ENCODE peak calls at places on chromosomes 3 and 15, in four cellular contexts. K is H1, G is HepG2, L is A549. H is an unnamed sample.

GRCh38 chr3:15557511-15557946 is 36.0 kb upstream of the COLQ start:
- DNase-seq in K (no peak), G (peak; percentile 75), L (peak; percentile 81), H (peak; percentile 93)

GRCh38 chr3:142224482-142225072 is 808 bp downstream of the GK5 start:
- DNase-seq in K (no peak), G (no peak), L (no peak), H (no peak)

GRCh38 chr3:151630938-151631417 is 102.7 kb upstream of the AADACL2 start:
- DNase-seq in K (no peak), G (peak; percentile 62), L (no peak), H (no peak)

GRCh38 chr15:89835190-89835564 is 20.5 kb upstream of the ANPEP start:
- DNase-seq in K (no peak), G (no peak), L (no peak), H (no peak)

GRCh38 chr3:37321260-37321852 is 147.0 kb upstream of the LRRFIP2 start:
- DNase-seq in K (no peak), G (no peak), L (no peak), H (peak; percentile 53)

GRCh38 chr3:39264053-39264452 is 15.8 kb downstream of the CX3CR1 start:
- DNase-seq in K (no peak), G (no peak), L (no peak), H (no peak)

GRCh38 chr3:25508901-25509300 is 80.8 kb downstream of the RARB start:
- DNase-seq in K (no peak), G (no peak), L (peak; percentile 33), H (peak; percentile 94)

GRCh38 chr3:124741027-124741426 is 10.8 kb downstream of the UMPS start:
- DNase-seq in K (no peak), G (no peak), L (no peak), H (no peak)

GRCh38 chr15:23503546-23503945 is 56.5 kb upstream of the GOLGA6L2 start:
- DNase-seq in K (no peak), G (no peak), L (no peak), H (no peak)

GRCh38 chr15:98923159-98923558 is 84.4 kb downstream of the PGPEP1L start:
- DNase-seq in K (no peak), G (no peak), L (no peak), H (no peak)

GRCh38 chr3:196963309-196963953 is 5.2 kb downstream of the PIGZ start:
- DNase-seq in K (no peak), G (no peak), L (no peak), H (no peak)
- TF ChIP-seq JUN in K (no peak), G (no peak), L (no peak), H (no peak)

GRCh38 chr15:79179597-79179996 is 89.0 kb upstream of the RASGRF1 start:
- DNase-seq in K (no peak), G (no peak), L (no peak), H (no peak)

GRCh38 chr15:79186616-79187015 is 95.9 kb upstream of the ANKRD34C start:
- DNase-seq in K (no peak), G (no peak), L (no peak), H (no peak)

GRCh38 chr15:79185199-79185598 is 94.6 kb upstream of the RASGRF1 start:
- DNase-seq in K (no peak), G (no peak), L (peak; percentile 39), H (no peak)

GRCh38 chr15:79180318-79180717 is 89.7 kb upstream of the RASGRF1 start:
- DNase-seq in K (no peak), G (no peak), L (no peak), H (no peak)

GRCh38 chr15:79184465-79184892 is 93.9 kb upstream of the RASGRF1 start:
- DNase-seq in K (no peak), G (peak; percentile 59), L (peak; percentile 68), H (peak; percentile 56)
- H3K4me2 ChIP-seq in K (no peak overlapping the region), G (no peak overlapping the region), L (no peak overlapping the region), H (no peak overlapping the region)

DNA sequence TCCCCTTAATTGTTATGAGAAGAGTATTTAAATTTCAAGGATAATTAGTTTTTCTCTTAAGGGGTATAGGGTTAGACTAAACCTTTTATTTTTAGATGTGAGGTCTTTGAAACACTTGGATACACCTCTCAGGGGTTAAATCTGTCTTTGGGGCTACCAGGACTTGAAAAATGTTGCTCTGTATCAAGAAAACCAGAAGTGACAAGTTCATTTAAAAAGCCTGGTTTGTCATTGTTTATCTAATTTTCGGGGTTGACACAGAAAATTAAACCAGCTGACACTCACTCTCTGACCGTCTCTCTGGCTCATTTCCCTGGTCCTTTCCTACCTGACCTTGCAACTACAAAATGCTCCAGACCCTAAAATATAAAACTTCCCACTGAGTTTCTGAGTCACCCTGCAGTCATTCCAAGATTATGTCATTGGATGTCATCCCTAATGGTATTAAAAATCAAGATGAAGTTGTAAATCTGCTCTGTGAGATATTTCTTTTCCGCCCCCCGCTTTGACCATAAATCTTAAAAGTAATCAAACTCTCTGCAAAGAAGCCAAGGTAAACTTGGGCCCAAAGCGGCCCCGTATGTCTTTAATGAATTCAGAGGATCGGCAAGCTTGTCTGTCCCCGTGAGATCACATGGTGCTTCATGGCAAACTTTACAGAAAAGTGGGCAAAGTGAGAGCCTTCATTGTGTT is 32.9 kb upstream of the SKOR1 start:
- DNase-seq in K (no peak), G (no peak), L (no peak), H (peak; percentile 20)
- TF ChIP-seq JUN in K (no peak), G (no peak), L (no peak), H (no peak)

GRCh38 chr3:136196401-136197158 is 445 bp upstream of the MSL2 start:
- DNase-seq in K (peak; percentile 98), G (peak; percentile 98), L (peak; percentile 99), H (peak; percentile 100)
- H3K4me2 ChIP-seq in K (peak overlapping the region; percentile 89), G (peak overlapping the region; percentile 79), L (peak overlapping the region; percentile 90), H (peak overlapping the region; percentile 91)

DNA sequence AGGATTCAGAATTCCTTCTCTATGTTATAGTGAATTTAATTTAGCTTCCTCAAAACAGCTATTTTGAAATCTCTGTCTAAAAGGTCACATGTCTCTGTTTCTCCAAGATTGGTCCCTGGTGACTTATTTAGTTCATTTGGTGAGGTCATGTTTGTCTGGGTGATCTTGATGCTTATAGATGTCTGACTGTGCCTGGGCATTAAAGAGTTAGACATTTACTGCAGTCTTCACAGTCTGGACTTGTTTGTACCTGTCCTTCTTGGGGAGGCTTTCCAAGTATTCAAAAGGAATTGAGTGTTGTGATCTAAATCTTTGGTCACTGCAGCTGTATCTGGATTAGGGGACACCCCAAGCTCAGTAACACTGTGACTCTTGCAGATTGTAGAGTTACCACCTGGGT is 169.5 kb upstream of the C2CD4B start:
- DNase-seq in K (no peak), G (no peak), L (no peak), H (no peak)
- TF ChIP-seq JUN in K (no peak), G (no peak), L (no peak), H (no peak)

GRCh38 chr3:87486115-87486514 is 209.7 kb upstream of the POU1F1 start:
- DNase-seq in K (no peak), G (no peak), L (no peak), H (no peak)
- H3K4me2 ChIP-seq in K (no peak overlapping the region), G (no peak overlapping the region), L (no peak overlapping the region), H (no peak overlapping the region)